ENCODE peak calls at places on chromosome 20, in six cellular contexts. One of them, this sample, is unnamed.

GRCh38 chr20:57614490-57615471 is 5.4 kb downstream of the ZBP1 start:
- DNase-seq in heart right ventricle: no peak
- DNase-seq in PC-9: no peak
- DNase-seq in neural progenitor cell: no peak
- DNase-seq in tibial artery: no peak
- DNase-seq in RWPE2: peak; percentile 76
- DNase-seq in this sample: peak; percentile 68

GRCh38 chr20:5504061-5504739 is 187.4 kb upstream of the PROKR2 start:
- DNase-seq in tibial artery: peak; percentile 57
- DNase-seq in heart right ventricle: peak; percentile 76
- DNase-seq in PC-9: no peak
- DNase-seq in RWPE2: no peak
- DNase-seq in neural progenitor cell: no peak
- DNase-seq in this sample: peak; percentile 86

GRCh38 chr20:20568604-20569205 is 143.7 kb downstream of the RALGAPA2 start:
- DNase-seq in heart right ventricle: no peak
- DNase-seq in RWPE2: no peak
- DNase-seq in PC-9: peak; percentile 10
- DNase-seq in tibial artery: no peak
- DNase-seq in neural progenitor cell: peak; percentile 60
- DNase-seq in this sample: no peak

GRCh38 chr20:47220161-47220582 is 136.3 kb downstream of the ZMYND8 start:
- DNase-seq in neural progenitor cell: peak; percentile 66
- DNase-seq in RWPE2: no peak
- DNase-seq in tibial artery: no peak
- DNase-seq in PC-9: peak; percentile 25
- DNase-seq in heart right ventricle: peak; percentile 26
- DNase-seq in this sample: no peak

GRCh38 chr20:4165984-4166725 is 150.8 kb upstream of the RNF24 start:
- DNase-seq in tibial artery: no peak
- DNase-seq in RWPE2: no peak
- DNase-seq in neural progenitor cell: no peak
- DNase-seq in heart right ventricle: no peak
- DNase-seq in PC-9: no peak
- DNase-seq in this sample: no peak

GRCh38 chr20:38202982-38203293 is 37.9 kb upstream of the TGM2 start:
- DNase-seq in neural progenitor cell: no peak
- DNase-seq in heart right ventricle: no peak
- DNase-seq in RWPE2: peak; percentile 65
- DNase-seq in tibial artery: peak; percentile 4
- DNase-seq in PC-9: no peak
- DNase-seq in this sample: no peak

GRCh38 chr20:50380697-50381040 is 129.5 kb upstream of the PTPN1 start:
- DNase-seq in heart right ventricle: no peak
- DNase-seq in PC-9: no peak
- DNase-seq in RWPE2: peak; percentile 78
- DNase-seq in neural progenitor cell: no peak
- DNase-seq in tibial artery: no peak
- DNase-seq in this sample: no peak

GRCh38 chr20:17565164-17565845 is 4.6 kb upstream of the DSTN start:
- DNase-seq in PC-9: no peak
- DNase-seq in heart right ventricle: no peak
- DNase-seq in neural progenitor cell: no peak
- DNase-seq in tibial artery: no peak
- DNase-seq in RWPE2: no peak
- DNase-seq in this sample: no peak

GRCh38 chr20:50285376-50286173 is 94.9 kb downstream of the CEBPB start:
- DNase-seq in RWPE2: no peak
- DNase-seq in PC-9: no peak
- DNase-seq in heart right ventricle: no peak
- DNase-seq in tibial artery: peak; percentile 66
- DNase-seq in neural progenitor cell: no peak
- DNase-seq in this sample: peak; percentile 91

GRCh38 chr20:44114755-44115044 is 72.3 kb downstream of the JPH2 start:
- DNase-seq in tibial artery: no peak
- DNase-seq in neural progenitor cell: no peak
- DNase-seq in PC-9: no peak
- DNase-seq in heart right ventricle: no peak
- DNase-seq in RWPE2: peak; percentile 79
- DNase-seq in this sample: peak; percentile 48

GRCh38 chr20:21278829-21279228 is 24.3 kb upstream of the XRN2 start:
- DNase-seq in neural progenitor cell: no peak
- DNase-seq in RWPE2: no peak
- DNase-seq in PC-9: no peak
- DNase-seq in heart right ventricle: no peak
- DNase-seq in tibial artery: no peak
- DNase-seq in this sample: no peak

GRCh38 chr20:63453029-63453523 is 19.4 kb downstream of the KCNQ2 start:
- DNase-seq in heart right ventricle: no peak
- DNase-seq in neural progenitor cell: no peak
- DNase-seq in tibial artery: no peak
- DNase-seq in PC-9: no peak
- DNase-seq in RWPE2: no peak
- DNase-seq in this sample: no peak

GRCh38 chr20:4814696-4815252 is 93.1 kb downstream of the PRND start:
- DNase-seq in neural progenitor cell: no peak
- DNase-seq in tibial artery: peak; percentile 47
- DNase-seq in heart right ventricle: no peak
- DNase-seq in PC-9: no peak
- DNase-seq in RWPE2: no peak
- DNase-seq in this sample: no peak

GRCh38 chr20:58649288-58650180 is 1.5 kb upstream of the STX16 start:
- DNase-seq in RWPE2: peak; percentile 82
- DNase-seq in PC-9: no peak
- DNase-seq in neural progenitor cell: peak; percentile 51
- DNase-seq in heart right ventricle: peak; percentile 59
- DNase-seq in tibial artery: peak; percentile 23
- DNase-seq in this sample: no peak

GRCh38 chr20:36758276-36758675 is 12.4 kb upstream of the NDRG3 start:
- DNase-seq in neural progenitor cell: no peak
- DNase-seq in PC-9: no peak
- DNase-seq in tibial artery: no peak
- DNase-seq in RWPE2: no peak
- DNase-seq in heart right ventricle: no peak
- DNase-seq in this sample: no peak
- H3K4me3 ChIP-seq in neural progenitor cell: no peak overlapping the region
- H3K4me3 ChIP-seq in PC-9: no peak overlapping the region
- H3K4me3 ChIP-seq in tibial artery: no peak overlapping the region
- H3K4me3 ChIP-seq in RWPE2: no peak overlapping the region
- H3K4me3 ChIP-seq in heart right ventricle: no peak overlapping the region
- H3K4me3 ChIP-seq in this sample: no peak overlapping the region

GRCh38 chr20:2093200-2093781 is 8.3 kb upstream of the STK35 start:
- DNase-seq in heart right ventricle: no peak
- DNase-seq in neural progenitor cell: peak; percentile 64
- DNase-seq in PC-9: peak; percentile 26
- DNase-seq in tibial artery: no peak
- DNase-seq in RWPE2: no peak
- DNase-seq in this sample: no peak
- TF ChIP-seq CTCF in heart right ventricle: peak; percentile 44
- TF ChIP-seq CTCF in neural progenitor cell: peak; percentile 90
- TF ChIP-seq CTCF in PC-9: peak; percentile 77
- TF ChIP-seq CTCF in tibial artery: peak; percentile 11
- TF ChIP-seq CTCF in RWPE2: peak; percentile 65
- TF ChIP-seq CTCF in this sample: no peak

DNA sequence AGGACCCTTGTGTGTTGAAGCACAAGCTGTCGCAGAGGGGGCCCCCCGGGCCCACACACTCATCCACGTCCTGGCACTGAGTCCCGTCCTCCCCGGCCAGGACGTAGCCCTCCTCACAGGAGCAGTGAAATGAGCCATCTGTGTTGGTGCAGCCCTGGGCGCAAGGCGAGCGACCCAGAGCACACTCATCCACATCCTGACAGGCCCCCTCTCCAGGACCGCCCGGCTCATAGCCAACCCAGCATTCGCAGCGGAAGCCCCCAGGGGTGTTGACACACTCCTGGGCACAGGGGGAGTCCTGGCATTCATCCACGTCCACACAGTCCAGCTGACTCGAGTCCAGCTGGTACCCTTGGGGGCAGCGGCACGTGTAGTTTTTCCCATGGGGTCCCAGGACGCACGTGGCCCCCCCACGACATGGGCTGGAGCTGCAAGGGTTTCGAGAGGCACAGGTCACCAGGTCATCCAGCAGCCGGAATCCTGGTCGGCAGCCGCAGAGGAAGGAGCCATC is 1.2 kb downstream of the CD93 start:
- DNase-seq in neural progenitor cell: no peak
- DNase-seq in PC-9: no peak
- DNase-seq in RWPE2: no peak
- DNase-seq in tibial artery: no peak
- DNase-seq in heart right ventricle: peak; percentile 43
- DNase-seq in this sample: no peak
- H3K4me3 ChIP-seq in neural progenitor cell: no peak overlapping the region
- H3K4me3 ChIP-seq in PC-9: no peak overlapping the region
- H3K4me3 ChIP-seq in RWPE2: no peak overlapping the region
- H3K4me3 ChIP-seq in tibial artery: peak overlapping the region; percentile 45
- H3K4me3 ChIP-seq in heart right ventricle: peak overlapping the region; percentile 51
- H3K4me3 ChIP-seq in this sample: no peak overlapping the region

DNA sequence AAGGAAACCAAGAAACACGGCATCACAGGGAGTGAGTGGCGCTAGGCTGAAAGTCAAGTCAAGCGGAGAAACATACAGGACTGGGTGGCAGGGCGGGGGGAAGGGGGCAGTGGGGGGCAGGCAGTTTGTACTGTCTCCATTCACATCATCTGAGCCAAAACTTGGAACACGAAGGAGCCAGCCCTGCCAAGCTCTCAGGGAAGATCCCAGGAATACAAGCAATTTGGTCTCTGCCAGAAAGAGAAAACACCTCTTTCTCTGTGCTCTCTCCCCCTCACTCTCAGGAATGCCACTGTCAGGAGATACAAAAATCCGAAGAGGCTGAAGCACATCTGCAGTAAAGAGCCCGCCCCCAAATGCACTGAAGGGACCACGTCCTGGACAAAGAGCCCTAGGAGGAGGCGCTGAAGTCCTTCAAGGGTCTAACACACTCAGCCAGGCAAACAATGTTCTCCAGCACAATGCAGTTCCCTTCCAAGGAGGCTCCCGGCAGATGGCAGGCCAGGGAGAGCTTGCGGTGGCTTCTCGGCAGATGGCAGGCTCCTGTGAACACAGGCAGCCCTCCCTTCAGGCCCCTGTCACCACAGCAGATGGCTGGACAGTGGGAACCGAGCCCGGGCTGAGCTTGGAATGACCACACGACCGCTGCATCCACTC is 90.0 kb downstream of the ATP9A start:
- DNase-seq in neural progenitor cell: peak; percentile 87
- DNase-seq in tibial artery: peak; percentile 24
- DNase-seq in PC-9: no peak
- DNase-seq in heart right ventricle: peak; percentile 20
- DNase-seq in RWPE2: no peak
- DNase-seq in this sample: no peak
- TF ChIP-seq CTCF in neural progenitor cell: peak; percentile 36
- TF ChIP-seq CTCF in tibial artery: no peak
- TF ChIP-seq CTCF in PC-9: no peak
- TF ChIP-seq CTCF in heart right ventricle: no peak
- TF ChIP-seq CTCF in RWPE2: no peak
- TF ChIP-seq CTCF in this sample: no peak

GRCh38 chr20:40991181-40991889 is 37.3 kb upstream of the TOP1 start:
- DNase-seq in tibial artery: peak; percentile 54
- DNase-seq in PC-9: no peak
- DNase-seq in neural progenitor cell: no peak
- DNase-seq in RWPE2: peak; percentile 63
- DNase-seq in heart right ventricle: no peak
- DNase-seq in this sample: no peak
- H3K4me3 ChIP-seq in tibial artery: no peak overlapping the region
- H3K4me3 ChIP-seq in PC-9: no peak overlapping the region
- H3K4me3 ChIP-seq in neural progenitor cell: no peak overlapping the region
- H3K4me3 ChIP-seq in RWPE2: no peak overlapping the region
- H3K4me3 ChIP-seq in heart right ventricle: no peak overlapping the region
- H3K4me3 ChIP-seq in this sample: no peak overlapping the region

GRCh38 chr20:11178946-11179654 is 505.3 kb upstream of the JAG1 start:
- DNase-seq in PC-9: peak; percentile 37
- DNase-seq in tibial artery: no peak
- DNase-seq in neural progenitor cell: peak; percentile 50
- DNase-seq in heart right ventricle: no peak
- DNase-seq in RWPE2: no peak
- DNase-seq in this sample: no peak

GRCh38 chr20:11182715-11183114 is 508.9 kb upstream of the JAG1 start:
- DNase-seq in RWPE2: no peak
- DNase-seq in heart right ventricle: no peak
- DNase-seq in neural progenitor cell: no peak
- DNase-seq in PC-9: no peak
- DNase-seq in tibial artery: peak; percentile 45
- DNase-seq in this sample: no peak

GRCh38 chr20:11180186-11180585 is 506.4 kb upstream of the JAG1 start:
- DNase-seq in heart right ventricle: no peak
- DNase-seq in RWPE2: no peak
- DNase-seq in neural progenitor cell: no peak
- DNase-seq in tibial artery: no peak
- DNase-seq in PC-9: no peak
- DNase-seq in this sample: no peak

GRCh38 chr20:11186301-11187008 is 512.7 kb upstream of the JAG1 start:
- DNase-seq in RWPE2: no peak
- DNase-seq in neural progenitor cell: no peak
- DNase-seq in tibial artery: no peak
- DNase-seq in PC-9: no peak
- DNase-seq in heart right ventricle: no peak
- DNase-seq in this sample: no peak

DNA sequence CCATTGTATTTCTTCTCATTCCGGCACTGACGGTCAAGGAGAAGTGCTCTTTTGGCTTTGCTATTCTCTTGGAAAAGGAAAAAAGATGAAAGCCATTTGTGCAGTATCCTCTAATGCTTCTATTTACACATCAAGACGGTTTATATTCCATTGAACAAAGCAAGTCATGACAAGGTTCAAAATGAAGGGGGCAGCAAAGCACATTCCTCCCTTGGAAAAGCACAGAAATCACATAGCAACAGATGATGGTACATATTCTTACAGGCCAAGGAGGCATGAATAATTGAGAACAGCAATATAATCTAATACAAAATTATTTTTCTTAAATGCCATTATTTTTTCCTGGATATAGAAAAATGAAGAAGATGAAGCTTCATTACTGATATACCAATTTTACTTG is 508.2 kb upstream of the JAG1 start:
- DNase-seq in heart right ventricle: no peak
- DNase-seq in PC-9: no peak
- DNase-seq in neural progenitor cell: no peak
- DNase-seq in RWPE2: no peak
- DNase-seq in tibial artery: no peak
- DNase-seq in this sample: no peak
- TF ChIP-seq CTCF in heart right ventricle: no peak
- TF ChIP-seq CTCF in PC-9: no peak
- TF ChIP-seq CTCF in neural progenitor cell: no peak
- TF ChIP-seq CTCF in RWPE2: no peak
- TF ChIP-seq CTCF in tibial artery: no peak
- TF ChIP-seq CTCF in this sample: no peak

DNA sequence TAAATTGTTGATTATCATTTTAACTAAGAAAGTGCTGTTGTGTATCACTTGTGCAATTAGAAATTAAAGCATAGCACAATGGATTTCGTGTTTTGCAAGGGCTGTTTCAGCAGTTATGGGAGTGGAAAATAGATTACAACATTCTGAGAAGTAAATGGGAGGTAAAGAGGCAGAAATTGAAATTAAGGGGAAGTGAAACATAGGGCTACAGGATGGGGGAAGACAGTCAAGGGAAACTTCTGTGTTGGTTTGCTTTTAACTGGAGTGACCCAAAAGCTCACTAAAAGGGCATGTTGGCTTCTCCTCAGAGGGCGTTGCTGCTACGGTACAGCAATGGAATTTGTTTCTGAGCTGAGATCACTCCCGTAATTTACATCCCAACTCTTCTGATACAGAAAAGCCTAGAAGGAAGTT is 147.5 kb downstream of the BCAS1 start:
- DNase-seq in heart right ventricle: no peak
- DNase-seq in neural progenitor cell: no peak
- DNase-seq in PC-9: no peak
- DNase-seq in tibial artery: no peak
- DNase-seq in RWPE2: no peak
- DNase-seq in this sample: no peak
- H3K4me3 ChIP-seq in heart right ventricle: no peak overlapping the region
- H3K4me3 ChIP-seq in neural progenitor cell: no peak overlapping the region
- H3K4me3 ChIP-seq in PC-9: no peak overlapping the region
- H3K4me3 ChIP-seq in tibial artery: no peak overlapping the region
- H3K4me3 ChIP-seq in RWPE2: no peak overlapping the region
- H3K4me3 ChIP-seq in this sample: no peak overlapping the region

GRCh38 chr20:25247100-25247665 is 702 bp upstream of the PYGB start:
- DNase-seq in tibial artery: peak; percentile 82
- DNase-seq in RWPE2: no peak
- DNase-seq in neural progenitor cell: peak; percentile 77
- DNase-seq in PC-9: peak; percentile 60
- DNase-seq in heart right ventricle: peak; percentile 70
- DNase-seq in this sample: peak; percentile 93
- TF ChIP-seq CTCF in tibial artery: peak; percentile 54
- TF ChIP-seq CTCF in RWPE2: peak; percentile 82
- TF ChIP-seq CTCF in neural progenitor cell: peak; percentile 56
- TF ChIP-seq CTCF in PC-9: peak; percentile 68
- TF ChIP-seq CTCF in heart right ventricle: peak; percentile 75
- TF ChIP-seq CTCF in this sample: no peak

This sample was measured in lower leg skin.